ENCODE peak calls at places on chromosomes 1 and 21, in five cellular contexts. One of them, this sample, is unnamed.

GRCh38 chr1:2564006-2564814 is 8.0 kb downstream of the TNFRSF14 start:
- DNase-seq in LoVo: no peak
- DNase-seq in EL: no peak
- DNase-seq in GM20000: no peak
- DNase-seq in HEK293T: no peak
- DNase-seq in this sample: no peak

GRCh38 chr1:66243548-66244130 is 290.3 kb upstream of the SGIP1 start:
- DNase-seq in HEK293T: no peak
- DNase-seq in EL: peak; percentile 43
- DNase-seq in GM20000: peak; percentile 12
- DNase-seq in LoVo: no peak
- DNase-seq in this sample: no peak

GRCh38 chr1:245155186-245156040 is 628 bp downstream of the KIF26B start:
- DNase-seq in GM20000: peak; percentile 53
- DNase-seq in LoVo: peak; percentile 35
- DNase-seq in EL: peak; percentile 34
- DNase-seq in HEK293T: peak; percentile 13
- DNase-seq in this sample: no peak

GRCh38 chr1:206415913-206416312 is 54.4 kb upstream of the IKBKE start:
- DNase-seq in EL: no peak
- DNase-seq in HEK293T: no peak
- DNase-seq in LoVo: no peak
- DNase-seq in GM20000: no peak
- DNase-seq in this sample: no peak

GRCh38 chr1:16351449-16351993 is 759 bp downstream of the FBXO42 start:
- DNase-seq in LoVo: no peak
- DNase-seq in EL: peak; percentile 31
- DNase-seq in HEK293T: no peak
- DNase-seq in GM20000: peak; percentile 16
- DNase-seq in this sample: no peak

GRCh38 chr1:28526886-28527285 is 21.0 kb downstream of the RCC1 start:
- DNase-seq in EL: peak; percentile 85
- DNase-seq in HEK293T: no peak
- DNase-seq in LoVo: no peak
- DNase-seq in GM20000: no peak
- DNase-seq in this sample: no peak

GRCh38 chr1:244173765-244174164 is 122.7 kb downstream of the ZBTB18 start:
- DNase-seq in GM20000: no peak
- DNase-seq in EL: no peak
- DNase-seq in LoVo: no peak
- DNase-seq in HEK293T: no peak
- DNase-seq in this sample: no peak

GRCh38 chr1:219792337-219793021 is 135.9 kb downstream of the SLC30A10 start:
- DNase-seq in EL: peak; percentile 75
- DNase-seq in LoVo: no peak
- DNase-seq in HEK293T: no peak
- DNase-seq in GM20000: no peak
- DNase-seq in this sample: peak; percentile 82

GRCh38 chr1:110134050-110134595 is 16.2 kb upstream of the SLC6A17 start:
- DNase-seq in HEK293T: no peak
- DNase-seq in LoVo: no peak
- DNase-seq in EL: no peak
- DNase-seq in GM20000: no peak
- DNase-seq in this sample: no peak

GRCh38 chr1:44407430-44408180 is 2.5 kb downstream of the RNF220 start:
- DNase-seq in LoVo: no peak
- DNase-seq in GM20000: peak; percentile 44
- DNase-seq in HEK293T: no peak
- DNase-seq in EL: no peak
- DNase-seq in this sample: no peak

GRCh38 chr1:77954521-77954920 is 24.4 kb downstream of the FUBP1 start:
- DNase-seq in HEK293T: no peak
- DNase-seq in GM20000: no peak
- DNase-seq in EL: peak; percentile 50
- DNase-seq in LoVo: no peak
- DNase-seq in this sample: no peak

GRCh38 chr21:25281134-25281533 is 326.1 kb downstream of the MRPL39 start:
- DNase-seq in GM20000: no peak
- DNase-seq in LoVo: no peak
- DNase-seq in EL: no peak
- DNase-seq in HEK293T: no peak
- DNase-seq in this sample: no peak

GRCh38 chr1:176949033-176949662 is 215.4 kb downstream of the ASTN1 start:
- DNase-seq in EL: peak; percentile 56
- DNase-seq in GM20000: peak; percentile 37
- DNase-seq in LoVo: peak; percentile 22
- DNase-seq in HEK293T: peak; percentile 86
- DNase-seq in this sample: peak; percentile 1

GRCh38 chr1:62368989-62369388 is 49.8 kb upstream of the KANK4 start:
- DNase-seq in HEK293T: no peak
- DNase-seq in LoVo: no peak
- DNase-seq in EL: no peak
- DNase-seq in GM20000: no peak
- DNase-seq in this sample: no peak

GRCh38 chr1:54577612-54578011 is 29.6 kb downstream of the ACOT11 start:
- DNase-seq in LoVo: no peak
- DNase-seq in HEK293T: no peak
- DNase-seq in GM20000: no peak
- DNase-seq in EL: peak; percentile 31
- DNase-seq in this sample: peak; percentile 20

GRCh38 chr21:28342229-28342810 is 650.4 kb downstream of the LTN1 start:
- DNase-seq in GM20000: no peak
- DNase-seq in HEK293T: no peak
- DNase-seq in EL: no peak
- DNase-seq in LoVo: no peak
- DNase-seq in this sample: no peak

GRCh38 chr1:96367791-96368190 is 353.8 kb upstream of the PTBP2 start:
- DNase-seq in HEK293T: no peak
- DNase-seq in LoVo: no peak
- DNase-seq in GM20000: no peak
- DNase-seq in EL: peak; percentile 22
- DNase-seq in this sample: no peak

GRCh38 chr1:207797229-207797973 is 45.5 kb downstream of the CD46 start:
- DNase-seq in HEK293T: peak; percentile 77
- DNase-seq in LoVo: peak; percentile 74
- DNase-seq in GM20000: peak; percentile 67
- DNase-seq in EL: peak; percentile 87
- DNase-seq in this sample: peak; percentile 82

GRCh38 chr1:30820249-30820648 is 62.7 kb upstream of the LAPTM5 start:
- DNase-seq in LoVo: no peak
- DNase-seq in HEK293T: no peak
- DNase-seq in GM20000: no peak
- DNase-seq in EL: no peak
- DNase-seq in this sample: no peak

GRCh38 chr1:154941332-154941995 is 4.9 kb upstream of the PMVK start:
- DNase-seq in GM20000: no peak
- DNase-seq in LoVo: no peak
- DNase-seq in HEK293T: no peak
- DNase-seq in EL: no peak
- DNase-seq in this sample: no peak

GRCh38 chr1:36107394-36107793 is 17.6 kb downstream of the COL8A2 start:
- DNase-seq in LoVo: no peak
- DNase-seq in EL: no peak
- DNase-seq in GM20000: no peak
- DNase-seq in HEK293T: no peak
- DNase-seq in this sample: no peak

GRCh38 chr1:116950497-116951174 is 40.9 kb downstream of the PTGFRN start:
- DNase-seq in LoVo: no peak
- DNase-seq in EL: no peak
- DNase-seq in HEK293T: no peak
- DNase-seq in GM20000: no peak
- DNase-seq in this sample: peak; percentile 35

GRCh38 chr1:218705391-218705790 is 360.3 kb downstream of the TGFB2 start:
- DNase-seq in EL: peak; percentile 30
- DNase-seq in GM20000: no peak
- DNase-seq in LoVo: peak; percentile 12
- DNase-seq in HEK293T: no peak
- DNase-seq in this sample: no peak

GRCh38 chr1:41498809-41499208 is 14.3 kb upstream of the EDN2 start:
- DNase-seq in HEK293T: no peak
- DNase-seq in LoVo: peak; percentile 61
- DNase-seq in EL: peak; percentile 82
- DNase-seq in GM20000: no peak
- DNase-seq in this sample: no peak

GRCh38 chr1:20093940-20094391 is 24.0 kb downstream of the PLA2G5 start:
- DNase-seq in HEK293T: no peak
- DNase-seq in GM20000: no peak
- DNase-seq in LoVo: no peak
- DNase-seq in EL: no peak
- DNase-seq in this sample: peak; percentile 4

GRCh38 chr1:175540928-175541645 is 202.3 kb downstream of the TNR start:
- DNase-seq in GM20000: no peak
- DNase-seq in HEK293T: no peak
- DNase-seq in LoVo: no peak
- DNase-seq in EL: no peak
- DNase-seq in this sample: no peak

GRCh38 chr1:221263831-221264767 is 384.9 kb downstream of the HLX start:
- DNase-seq in GM20000: peak; percentile 55
- DNase-seq in HEK293T: peak; percentile 77
- DNase-seq in LoVo: peak; percentile 68
- DNase-seq in EL: peak; percentile 80
- DNase-seq in this sample: peak; percentile 92

GRCh38 chr1:159653201-159653600 is 61.2 kb downstream of the CRP start:
- DNase-seq in GM20000: no peak
- DNase-seq in EL: peak; percentile 66
- DNase-seq in HEK293T: no peak
- DNase-seq in LoVo: no peak
- DNase-seq in this sample: no peak

This sample was measured in fibroblast of the conjunctiva.